ENCODE peak calls at places on chromosomes 5 and 9, in six cellular contexts. K, N, H, R, S and Z are unnamed samples.
A peak's percentile ranks its signal among the peaks of the same experiment; 100 is the strongest.

GRCh38 chr9:4086119-4087088 is 213.5 kb downstream of the GLIS3 start:
- DNase-seq in H (no peak), N (no peak), K (peak; percentile 43), S (peak; percentile 74), R (no peak), Z (no peak)

GRCh38 chr9:19119801-19120440 is 7.4 kb downstream of the PLIN2 start:
- DNase-seq in H (no peak), K (no peak), S (no peak), R (no peak), N (no peak), Z (no peak)

GRCh38 chr9:83707518-83707767 is 315 bp downstream of the UBQLN1 start:
- DNase-seq in S (peak; percentile 84), K (no peak), R (no peak), N (no peak), H (no peak), Z (no peak)

GRCh38 chr5:170753311-170753710 is 30.2 kb upstream of the GABRP start:
- DNase-seq in K (no peak), R (no peak), S (no peak), H (no peak), N (no peak), Z (no peak)

GRCh38 chr9:20428976-20429375 is 193.3 kb downstream of the MLLT3 start:
- DNase-seq in H (no peak), K (no peak), S (no peak), N (no peak), R (no peak), Z (no peak)

GRCh38 chr9:74838351-74838750 is 49.4 kb downstream of the TRPM6 start:
- DNase-seq in K (no peak), N (no peak), S (peak; percentile 87), H (no peak), R (no peak), Z (peak; percentile 93)

GRCh38 chr5:167821669-167822068 is 469.8 kb upstream of the WWC1 start:
- DNase-seq in S (no peak), N (no peak), H (no peak), K (no peak), R (no peak), Z (no peak)

GRCh38 chr5:88761269-88761880 is 121.6 kb downstream of the MEF2C start:
- DNase-seq in H (no peak), S (peak; percentile 15), N (no peak), R (no peak), K (peak; percentile 51), Z (no peak)

GRCh38 chr9:22331533-22331932 is 115.1 kb upstream of the DMRTA1 start:
- DNase-seq in H (no peak), K (no peak), S (no peak), R (no peak), N (no peak), Z (no peak)

GRCh38 chr5:155150012-155150411 is 136.5 kb downstream of the KIF4B start:
- DNase-seq in N (no peak), K (no peak), S (no peak), H (no peak), R (no peak), Z (peak; percentile 71)

GRCh38 chr5:5042786-5043185 is 97.3 kb upstream of the ADAMTS16 start:
- DNase-seq in N (no peak), S (peak; percentile 33), K (no peak), H (no peak), R (no peak), Z (no peak)

GRCh38 chr5:168917947-168918600 is 338.9 kb upstream of the PANK3 start:
- DNase-seq in R (no peak), S (peak; percentile 59), H (no peak), N (no peak), K (no peak), Z (no peak)

GRCh38 chr9:77386187-77386586 is 208.9 kb downstream of the VPS13A start:
- DNase-seq in R (no peak), N (no peak), S (no peak), H (no peak), K (peak; percentile 61), Z (peak; percentile 8)

GRCh38 chr9:7542648-7543165 is 256.9 kb downstream of the DMAC1 start:
- DNase-seq in N (no peak), S (no peak), K (no peak), H (peak; percentile 56), R (no peak), Z (no peak)

GRCh38 chr5:143564417-143564816 is 160.9 kb upstream of the NR3C1 start:
- DNase-seq in H (no peak), R (no peak), K (no peak), N (no peak), S (no peak), Z (no peak)

GRCh38 chr5:39714036-39714698 is 289.4 kb upstream of the DAB2 start:
- DNase-seq in R (no peak), H (peak; percentile 31), K (peak; percentile 68), N (peak; percentile 54), S (peak; percentile 82), Z (peak; percentile 77)

GRCh38 chr5:43602456-43602817 is 543 bp upstream of the NNT start:
- DNase-seq in S (peak; percentile 29), N (peak; percentile 41), H (peak; percentile 54), K (peak; percentile 50), R (no peak), Z (peak; percentile 68)
- H3K18ac ChIP-seq in S (peak overlapping the region; percentile 93), N (no peak overlapping the region), H (peak overlapping the region; percentile 89), K (peak overlapping the region; percentile 74), R (peak overlapping the region; percentile 35), Z (peak overlapping the region; percentile 85)

GRCh38 chr9:33447404-33448158 is at the start of gene AQP3:
- DNase-seq in K (no peak), N (peak; percentile 52), S (peak; percentile 65), R (no peak), H (peak; percentile 83), Z (peak; percentile 89)
- H3K18ac ChIP-seq in K (peak within 1 kb of the TSS; percentile 11), N (peak within 1 kb of the TSS; percentile 69), S (no peak within 1 kb of the TSS), R (peak within 1 kb of the TSS; percentile 48), H (no peak within 1 kb of the TSS), Z (no peak within 1 kb of the TSS)

DNA sequence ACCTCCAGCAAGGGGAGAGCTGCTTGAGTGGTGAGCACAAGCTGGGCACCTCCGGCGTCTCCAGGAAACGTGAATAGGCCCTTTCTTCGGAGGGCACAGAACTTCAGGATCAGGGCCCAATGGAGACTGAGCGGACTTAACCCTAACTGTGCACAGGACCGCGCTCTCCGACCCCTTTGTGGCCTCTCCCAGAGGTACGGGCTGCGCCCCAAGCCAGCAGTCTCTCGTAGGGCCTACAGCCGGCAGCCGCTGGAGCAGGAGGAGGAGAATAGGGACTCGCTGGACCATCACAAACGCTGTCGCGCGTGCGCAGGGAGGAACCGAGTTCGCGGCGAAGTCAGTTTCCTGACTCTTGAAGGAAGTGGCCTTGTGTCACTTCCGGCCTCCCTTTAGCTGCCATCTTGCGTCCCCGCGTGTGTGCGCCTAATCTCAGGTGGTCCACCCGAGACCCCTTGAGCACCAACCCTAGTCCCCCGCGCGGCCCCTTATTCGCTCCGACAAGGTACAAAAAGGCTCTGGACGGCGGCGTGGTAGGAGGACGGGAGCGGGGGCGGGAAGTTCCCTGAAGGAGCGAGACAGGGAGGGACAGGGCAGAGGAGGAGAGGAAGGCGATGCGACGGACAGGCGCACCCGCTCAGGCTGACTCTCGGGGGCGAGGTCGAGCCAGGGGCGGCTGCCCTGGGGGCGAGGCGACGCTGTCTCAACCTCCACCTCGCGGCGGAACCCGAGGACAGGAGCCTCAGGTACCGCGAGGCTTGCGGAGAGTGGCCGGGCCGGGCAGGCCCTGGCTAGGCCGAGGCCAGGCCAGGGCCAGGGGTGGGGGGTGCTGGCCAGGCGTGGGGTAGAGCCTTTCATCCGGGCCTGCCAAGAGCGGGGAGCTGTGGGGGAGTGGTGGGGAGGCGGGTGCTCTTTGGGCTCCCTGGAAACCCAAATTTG is at the start of gene BTF3:
- DNase-seq in N (peak; percentile 91), R (peak; percentile 70), S (peak; percentile 100), H (peak; percentile 95), K (peak; percentile 97), Z (peak; percentile 98)
- H3K18ac ChIP-seq in N (peak within 1 kb of the TSS; percentile 93), R (peak within 1 kb of the TSS; percentile 99), S (peak within 1 kb of the TSS; percentile 96), H (peak within 1 kb of the TSS; percentile 80), K (peak within 1 kb of the TSS; percentile 70), Z (peak within 1 kb of the TSS; percentile 81)

DNA sequence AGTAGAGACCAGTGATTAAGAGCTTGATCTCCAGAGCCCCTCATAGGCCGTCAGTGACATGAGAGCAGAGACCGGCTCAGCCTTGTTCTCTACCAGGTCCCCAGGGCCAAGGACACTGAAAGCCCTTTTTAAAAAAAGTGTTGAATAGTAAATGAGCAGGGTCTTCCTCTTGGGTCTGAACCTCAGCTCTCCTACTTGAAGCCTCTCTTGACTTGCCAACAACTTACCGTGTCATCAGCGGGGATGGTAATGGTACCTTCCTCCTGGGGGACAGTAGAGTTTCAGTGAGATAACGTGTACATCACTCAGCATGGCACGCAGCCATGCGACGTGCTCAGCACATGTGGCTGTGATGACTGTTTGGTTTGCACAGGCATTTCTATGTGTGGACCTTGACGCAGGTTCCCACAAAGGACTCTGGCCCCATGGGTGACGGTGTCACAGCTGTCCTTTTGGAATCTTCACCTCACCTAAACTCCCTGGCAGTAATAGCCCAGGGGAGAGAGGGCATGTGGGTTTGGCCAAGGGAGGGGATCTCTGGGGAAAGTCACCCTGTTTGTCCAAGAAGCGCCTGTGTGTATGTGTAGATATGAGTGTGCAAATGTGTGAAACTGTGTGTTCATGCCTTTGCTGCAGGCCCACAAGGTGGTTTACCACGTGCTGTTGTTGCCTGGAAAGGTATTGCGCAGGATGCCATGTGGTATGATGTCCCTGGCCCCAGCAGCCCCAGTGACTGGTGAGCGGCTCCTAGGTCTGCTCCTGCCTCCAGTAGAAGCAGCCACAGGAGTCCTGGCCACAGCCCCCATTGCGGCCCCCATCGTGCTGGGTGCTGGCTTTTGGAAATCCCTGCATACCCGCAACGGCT is 18.7 kb downstream of the ERGIC1 start:
- DNase-seq in K (peak; percentile 75), N (no peak), S (peak; percentile 78), H (no peak), R (no peak), Z (no peak)
- H3K18ac ChIP-seq in K (peak overlapping the region; percentile 81), N (no peak overlapping the region), S (no peak overlapping the region), H (no peak overlapping the region), R (no peak overlapping the region), Z (no peak overlapping the region)

GRCh38 chr5:34718516-34718915 is 62.4 kb downstream of the RAI14 start:
- DNase-seq in K (peak; percentile 41), H (no peak), S (no peak), N (no peak), R (no peak), Z (no peak)

GRCh38 chr5:34721359-34721758 is 65.2 kb downstream of the RAI14 start:
- DNase-seq in H (no peak), S (peak; percentile 50), N (no peak), R (no peak), K (peak; percentile 40), Z (no peak)

GRCh38 chr5:34717426-34718327 is 61.5 kb downstream of the RAI14 start:
- DNase-seq in S (peak; percentile 71), H (peak; percentile 82), N (peak; percentile 23), K (peak; percentile 99), R (peak; percentile 44), Z (peak; percentile 98)

GRCh38 chr5:34716986-34717385 is 60.9 kb downstream of the RAI14 start:
- DNase-seq in H (no peak), N (no peak), K (peak; percentile 85), R (no peak), S (no peak), Z (no peak)

DNA sequence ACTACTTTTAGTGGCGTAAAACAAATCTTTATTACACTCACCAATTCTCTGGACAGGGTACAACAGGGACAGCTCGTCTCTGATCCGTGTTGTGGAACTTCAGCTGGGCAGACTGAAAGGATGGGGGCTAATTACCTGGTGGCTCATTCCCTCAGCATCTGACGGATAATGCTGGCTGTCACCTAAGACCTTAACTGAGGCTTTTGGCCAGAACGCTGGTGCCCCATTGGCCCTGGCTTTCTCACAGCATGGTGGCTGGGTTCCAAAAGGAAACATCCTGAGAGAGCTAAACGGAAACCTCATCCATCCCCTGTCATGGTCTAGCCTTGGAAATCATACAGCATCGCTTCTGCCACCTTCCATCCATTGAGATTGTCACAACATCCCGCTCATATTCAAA is 62.9 kb downstream of the RAI14 start:
- DNase-seq in H (no peak), N (no peak), K (no peak), R (no peak), S (peak; percentile 69), Z (no peak)
- H3K18ac ChIP-seq in H (no peak overlapping the region), N (no peak overlapping the region), K (peak overlapping the region; percentile 16), R (peak overlapping the region; percentile 10), S (no peak overlapping the region), Z (no peak overlapping the region)

GRCh38 chr9:134025606-134026541 is 593 bp downstream of the BRD3OS start:
- DNase-seq in R (no peak), K (peak; percentile 41), N (peak; percentile 65), H (peak; percentile 77), S (peak; percentile 46), Z (peak; percentile 74)
- H3K18ac ChIP-seq in R (no peak overlapping the region), K (no peak overlapping the region), N (peak overlapping the region; percentile 93), H (no peak overlapping the region), S (peak overlapping the region; percentile 43), Z (peak overlapping the region; percentile 23)